ENCODE peak calls at places on chromosomes 7 and 10, in six cellular contexts. One of them, this sample, is unnamed.

GRCh38 chr10:99849525-99849924 is 67.1 kb downstream of the ABCC2 start:
- DNase-seq in right lobe of liver: no peak
- DNase-seq in H1: no peak
- DNase-seq in heart left ventricle: no peak
- DNase-seq in A549: no peak
- DNase-seq in tibial nerve: no peak
- DNase-seq in this sample: no peak

GRCh38 chr7:144255471-144255897 is 9.1 kb downstream of the OR2A7 start:
- DNase-seq in right lobe of liver: peak
- DNase-seq in H1: no peak
- DNase-seq in heart left ventricle: no peak
- DNase-seq in A549: no peak
- DNase-seq in tibial nerve: no peak
- DNase-seq in this sample: no peak

GRCh38 chr10:88091490-88092061 is 228.2 kb downstream of the PTEN start:
- DNase-seq in right lobe of liver: no peak
- DNase-seq in H1: no peak
- DNase-seq in heart left ventricle: no peak
- DNase-seq in A549: no peak
- DNase-seq in tibial nerve: no peak
- DNase-seq in this sample: no peak

GRCh38 chr7:66357062-66357461 is 151.9 kb downstream of the TPST1 start:
- DNase-seq in right lobe of liver: no peak
- DNase-seq in H1: no peak
- DNase-seq in heart left ventricle: no peak
- DNase-seq in A549: no peak
- DNase-seq in tibial nerve: no peak
- DNase-seq in this sample: no peak

GRCh38 chr10:131237991-131238651 is 73.4 kb downstream of the TCERG1L start:
- DNase-seq in right lobe of liver: no peak
- DNase-seq in H1: no peak
- DNase-seq in heart left ventricle: no peak
- DNase-seq in A549: no peak
- DNase-seq in tibial nerve: no peak
- DNase-seq in this sample: no peak

GRCh38 chr7:111633878-111634277 is 71.6 kb upstream of the IMMP2L start:
- DNase-seq in right lobe of liver: no peak
- DNase-seq in H1: no peak
- DNase-seq in heart left ventricle: no peak
- DNase-seq in A549: no peak
- DNase-seq in tibial nerve: no peak
- DNase-seq in this sample: no peak

GRCh38 chr7:7327423-7327822 is 145.1 kb downstream of the C1GALT1 start:
- DNase-seq in right lobe of liver: no peak
- DNase-seq in H1: no peak
- DNase-seq in heart left ventricle: no peak
- DNase-seq in A549: no peak
- DNase-seq in tibial nerve: no peak
- DNase-seq in this sample: no peak

GRCh38 chr10:22606164-22606614 is 108.2 kb downstream of the PIP4K2A start:
- DNase-seq in right lobe of liver: no peak
- DNase-seq in H1: no peak
- DNase-seq in heart left ventricle: peak
- DNase-seq in A549: no peak
- DNase-seq in tibial nerve: peak
- DNase-seq in this sample: no peak

GRCh38 chr10:5047912-5048628 is 44.4 kb upstream of the AKR1C2 start:
- DNase-seq in right lobe of liver: no peak
- DNase-seq in H1: no peak
- DNase-seq in heart left ventricle: no peak
- DNase-seq in A549: peak
- DNase-seq in tibial nerve: no peak
- DNase-seq in this sample: no peak

GRCh38 chr7:75943864-75944263 is 28.9 kb downstream of the POR start:
- DNase-seq in right lobe of liver: no peak
- DNase-seq in H1: no peak
- DNase-seq in heart left ventricle: no peak
- DNase-seq in A549: no peak
- DNase-seq in tibial nerve: no peak
- DNase-seq in this sample: peak

DNA sequence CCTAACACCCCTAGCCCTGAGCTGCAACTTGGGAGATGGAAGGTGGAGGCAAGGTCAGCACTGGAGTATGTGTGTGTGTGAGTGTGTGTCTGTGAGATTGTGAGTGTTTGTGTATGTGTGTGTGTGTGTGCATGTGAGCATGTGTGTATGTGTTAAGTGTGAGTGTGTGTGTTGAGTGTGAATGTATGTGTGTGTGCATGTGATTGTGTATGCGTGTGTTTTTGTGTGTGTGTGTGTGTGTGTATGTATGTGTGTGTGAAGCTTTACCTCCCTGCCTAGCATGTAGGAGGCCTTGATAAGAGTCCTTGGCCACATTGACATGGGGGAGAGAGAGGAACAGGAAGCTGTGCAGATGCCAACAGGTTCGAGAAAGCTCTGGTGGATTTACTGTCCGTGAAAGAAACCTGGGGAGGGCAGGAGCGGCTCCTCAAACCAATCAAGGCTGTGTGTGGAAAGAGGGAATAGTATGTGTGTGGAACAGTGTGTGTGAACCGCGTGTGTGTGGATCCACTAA is 9.3 kb downstream of the RASSF4 start:
- DNase-seq in right lobe of liver: no peak
- DNase-seq in H1: no peak
- DNase-seq in heart left ventricle: no peak
- DNase-seq in A549: no peak
- DNase-seq in tibial nerve: no peak
- DNase-seq in this sample: no peak
- TF ChIP-seq POLR2A in right lobe of liver: no peak
- TF ChIP-seq POLR2A in H1: no peak
- TF ChIP-seq POLR2A in heart left ventricle: no peak
- TF ChIP-seq POLR2A in A549: no peak
- TF ChIP-seq POLR2A in tibial nerve: no peak
- TF ChIP-seq POLR2A in this sample: no peak

DNA sequence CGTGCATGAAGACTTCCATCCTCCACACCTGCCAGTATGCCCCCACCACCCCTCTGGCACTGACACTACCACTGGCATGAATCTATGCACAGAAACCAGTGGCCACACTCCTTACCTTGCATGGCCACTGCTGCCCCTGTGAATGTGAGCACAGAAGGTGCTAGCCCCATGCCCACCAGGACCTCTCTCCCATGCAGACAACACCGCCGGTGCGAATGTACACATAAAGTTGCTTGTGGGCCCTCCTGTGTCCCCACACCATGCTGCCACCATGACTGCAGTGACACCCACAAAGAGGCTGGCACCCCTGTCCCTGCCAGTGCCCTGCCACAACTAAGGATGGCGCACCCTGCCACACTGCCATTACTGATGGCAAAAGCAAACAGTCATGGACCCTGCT is 289.5 kb upstream of the KCND2 start:
- DNase-seq in right lobe of liver: no peak
- DNase-seq in H1: no peak
- DNase-seq in heart left ventricle: no peak
- DNase-seq in A549: no peak
- DNase-seq in tibial nerve: no peak
- DNase-seq in this sample: no peak
- TF ChIP-seq POLR2A in right lobe of liver: no peak
- TF ChIP-seq POLR2A in H1: no peak
- TF ChIP-seq POLR2A in heart left ventricle: no peak
- TF ChIP-seq POLR2A in A549: no peak
- TF ChIP-seq POLR2A in tibial nerve: no peak
- TF ChIP-seq POLR2A in this sample: no peak

DNA sequence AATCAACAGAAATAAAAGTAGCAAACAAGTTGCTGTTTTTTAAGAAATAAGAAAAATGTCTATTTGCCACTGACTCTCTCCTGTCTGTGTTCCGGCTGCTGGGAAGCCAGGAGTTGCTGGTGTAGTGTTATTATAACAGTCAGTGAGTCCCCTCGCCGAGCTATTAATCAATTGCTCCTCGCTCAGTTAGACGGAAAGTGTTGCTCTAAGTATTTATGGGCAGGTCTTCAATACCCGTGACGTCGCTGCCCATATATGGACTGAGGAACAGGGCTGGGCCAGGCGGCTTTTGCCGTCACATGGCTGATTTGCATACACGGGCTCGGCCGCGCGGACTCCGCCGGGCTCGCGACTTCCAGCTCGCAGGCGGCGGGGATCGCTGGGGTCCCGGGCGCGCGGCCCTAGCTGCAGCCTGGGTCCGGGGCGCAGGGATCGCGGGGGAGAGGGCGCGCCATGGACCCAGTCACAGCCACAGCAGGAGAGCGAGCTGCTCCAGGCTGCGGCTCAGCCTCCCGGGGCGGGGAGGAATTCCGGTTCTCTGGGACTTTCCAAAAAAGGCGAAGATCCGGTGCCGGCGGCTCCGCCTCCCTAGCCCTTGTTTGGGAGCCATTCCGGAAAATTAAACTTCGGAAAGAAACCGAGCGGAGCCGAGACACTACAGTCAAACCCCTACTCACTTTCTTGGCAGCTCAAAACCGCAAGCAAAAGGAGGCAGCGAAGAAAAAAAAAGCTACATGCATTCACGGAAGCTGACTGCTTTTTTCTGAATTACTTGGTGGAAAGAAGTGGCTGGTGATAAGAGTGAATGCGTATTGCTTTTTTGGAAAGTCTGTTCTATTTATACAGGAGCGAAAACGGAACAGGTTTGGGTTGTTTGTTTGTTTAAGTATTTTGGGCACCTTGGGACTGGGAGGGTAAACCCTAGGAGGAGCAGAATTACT is at the start of gene EGR2:
- DNase-seq in right lobe of liver: peak
- DNase-seq in H1: peak
- DNase-seq in heart left ventricle: peak
- DNase-seq in A549: peak
- DNase-seq in tibial nerve: peak
- DNase-seq in this sample: peak
- TF ChIP-seq POLR2A in right lobe of liver: peak
- TF ChIP-seq POLR2A in H1: peak
- TF ChIP-seq POLR2A in heart left ventricle: no peak
- TF ChIP-seq POLR2A in A549: no peak
- TF ChIP-seq POLR2A in tibial nerve: no peak
- TF ChIP-seq POLR2A in this sample: no peak

GRCh38 chr10:58266826-58267712 is 625 bp downstream of the IPMK start:
- DNase-seq in right lobe of liver: peak
- DNase-seq in H1: no peak
- DNase-seq in heart left ventricle: peak
- DNase-seq in A549: no peak
- DNase-seq in tibial nerve: peak
- DNase-seq in this sample: peak
- TF ChIP-seq POLR2A in right lobe of liver: no peak
- TF ChIP-seq POLR2A in H1: no peak
- TF ChIP-seq POLR2A in heart left ventricle: no peak
- TF ChIP-seq POLR2A in A549: no peak
- TF ChIP-seq POLR2A in tibial nerve: no peak
- TF ChIP-seq POLR2A in this sample: no peak